ENCODE peak calls at places on chromosomes 5 and 9, in four cellular contexts. One of them, this sample, is unnamed.

GRCh38 chr9:134365791-134366222 is 39.6 kb downstream of the RXRA start:
- DNase-seq in IMR-90: no peak
- DNase-seq in GM12878: no peak
- DNase-seq in K562: no peak
- DNase-seq in this sample: no peak

GRCh38 chr5:115946655-115947054 is 15.6 kb upstream of the LVRN start:
- DNase-seq in IMR-90: peak
- DNase-seq in K562: no peak
- DNase-seq in GM12878: no peak
- DNase-seq in this sample: no peak

GRCh38 chr9:136955943-136956335 is 3.9 kb downstream of the LCN12 start:
- DNase-seq in K562: no peak
- DNase-seq in IMR-90: no peak
- DNase-seq in GM12878: no peak
- DNase-seq in this sample: no peak

GRCh38 chr9:93183663-93184438 is at the start of gene WNK2:
- DNase-seq in GM12878: no peak
- DNase-seq in IMR-90: no peak
- DNase-seq in K562: peak
- DNase-seq in this sample: no peak

GRCh38 chr9:72428329-72428728 is 63.3 kb upstream of the ZFAND5 start:
- DNase-seq in GM12878: no peak
- DNase-seq in IMR-90: peak
- DNase-seq in K562: no peak
- DNase-seq in this sample: peak

GRCh38 chr9:112087506-112087905 is 87.6 kb downstream of the SUSD1 start:
- DNase-seq in IMR-90: no peak
- DNase-seq in GM12878: no peak
- DNase-seq in K562: no peak
- DNase-seq in this sample: no peak

GRCh38 chr9:14173730-14174129 is 140.2 kb downstream of the NFIB start:
- DNase-seq in IMR-90: no peak
- DNase-seq in K562: no peak
- DNase-seq in GM12878: no peak
- DNase-seq in this sample: no peak

GRCh38 chr5:138817241-138817640 is 57.9 kb downstream of the LRRTM2 start:
- DNase-seq in GM12878: no peak
- DNase-seq in IMR-90: no peak
- DNase-seq in K562: no peak
- DNase-seq in this sample: no peak

GRCh38 chr5:1008451-1009358 is at the start of gene NKD2:
- DNase-seq in GM12878: no peak
- DNase-seq in IMR-90: no peak
- DNase-seq in K562: peak
- DNase-seq in this sample: peak

GRCh38 chr5:138655530-138656245 is 80.5 kb upstream of the HSPA9 start:
- DNase-seq in IMR-90: no peak
- DNase-seq in GM12878: no peak
- DNase-seq in K562: no peak
- DNase-seq in this sample: peak

GRCh38 chr5:14968796-14969195 is 97.2 kb upstream of the ANKH start:
- DNase-seq in IMR-90: no peak
- DNase-seq in GM12878: no peak
- DNase-seq in K562: no peak
- DNase-seq in this sample: no peak

GRCh38 chr5:175257847-175258194 is 186.2 kb downstream of the DRD1 start:
- DNase-seq in K562: no peak
- DNase-seq in GM12878: no peak
- DNase-seq in IMR-90: no peak
- DNase-seq in this sample: no peak

GRCh38 chr9:97527626-97528528 is 26.4 kb downstream of the TMOD1 start:
- DNase-seq in GM12878: peak
- DNase-seq in K562: no peak
- DNase-seq in IMR-90: no peak
- DNase-seq in this sample: no peak

GRCh38 chr5:142141463-142141862 is 32.9 kb downstream of the NDFIP1 start:
- DNase-seq in GM12878: no peak
- DNase-seq in IMR-90: no peak
- DNase-seq in K562: no peak
- DNase-seq in this sample: no peak

GRCh38 chr5:134509308-134510040 is 16.0 kb upstream of the JADE2 start:
- DNase-seq in GM12878: no peak
- DNase-seq in K562: no peak
- DNase-seq in IMR-90: peak
- DNase-seq in this sample: no peak

GRCh38 chr5:157671592-157672330 is 428 bp downstream of the C5orf52 start:
- DNase-seq in K562: no peak
- DNase-seq in IMR-90: no peak
- DNase-seq in GM12878: no peak
- DNase-seq in this sample: no peak

GRCh38 chr5:8057764-8058163 is 188.8 kb downstream of the MTRR start:
- DNase-seq in K562: peak
- DNase-seq in IMR-90: peak
- DNase-seq in GM12878: no peak
- DNase-seq in this sample: no peak

GRCh38 chr9:128568470-128569083 is 16.2 kb downstream of the SPTAN1 start:
- DNase-seq in IMR-90: peak
- DNase-seq in K562: no peak
- DNase-seq in GM12878: no peak
- DNase-seq in this sample: no peak

GRCh38 chr5:57738306-57738705 is 255.7 kb upstream of the ACTBL2 start:
- DNase-seq in K562: no peak
- DNase-seq in GM12878: no peak
- DNase-seq in IMR-90: no peak
- DNase-seq in this sample: no peak

GRCh38 chr9:31916591-31917223 is 467.7 kb upstream of the ACO1 start:
- DNase-seq in K562: no peak
- DNase-seq in IMR-90: no peak
- DNase-seq in GM12878: no peak
- DNase-seq in this sample: no peak

GRCh38 chr9:134174073-134174449 is 9.7 kb upstream of the RNU6ATAC start:
- DNase-seq in IMR-90: no peak
- DNase-seq in GM12878: no peak
- DNase-seq in K562: no peak
- DNase-seq in this sample: no peak

GRCh38 chr9:121686930-121687541 is 35.6 kb downstream of the DAB2IP start:
- DNase-seq in GM12878: peak
- DNase-seq in K562: peak
- DNase-seq in IMR-90: peak
- DNase-seq in this sample: peak

GRCh38 chr5:170319281-170319680 is 21.7 kb upstream of the LCP2 start:
- DNase-seq in IMR-90: no peak
- DNase-seq in K562: no peak
- DNase-seq in GM12878: no peak
- DNase-seq in this sample: no peak

GRCh38 chr9:121654497-121655140 is 3.2 kb downstream of the DAB2IP start:
- DNase-seq in GM12878: no peak
- DNase-seq in IMR-90: no peak
- DNase-seq in K562: no peak
- DNase-seq in this sample: no peak

GRCh38 chr5:43141211-43141610 is 20.5 kb downstream of the ZNF131 start:
- DNase-seq in IMR-90: peak
- DNase-seq in K562: no peak
- DNase-seq in GM12878: no peak
- DNase-seq in this sample: no peak

GRCh38 chr9:2726620-2727335 is 9.5 kb downstream of the KCNV2 start:
- DNase-seq in K562: no peak
- DNase-seq in GM12878: no peak
- DNase-seq in IMR-90: peak
- DNase-seq in this sample: no peak

GRCh38 chr5:160306711-160307110 is 5.7 kb downstream of the CCNJL start:
- DNase-seq in GM12878: no peak
- DNase-seq in IMR-90: no peak
- DNase-seq in K562: no peak
- DNase-seq in this sample: no peak

GRCh38 chr9:81759680-81760215 is 70.4 kb upstream of the TLE1 start:
- DNase-seq in GM12878: no peak
- DNase-seq in K562: no peak
- DNase-seq in IMR-90: peak
- DNase-seq in this sample: peak

GRCh38 chr5:173626501-173626812 is 10.0 kb upstream of the BOD1 start:
- DNase-seq in GM12878: no peak
- DNase-seq in IMR-90: no peak
- DNase-seq in K562: no peak
- DNase-seq in this sample: no peak

GRCh38 chr5:81907012-81907411 is 64.8 kb upstream of the ATG10 start:
- DNase-seq in GM12878: no peak
- DNase-seq in IMR-90: peak
- DNase-seq in K562: peak
- DNase-seq in this sample: no peak

GRCh38 chr9:134983094-134983493 is 65.4 kb upstream of the FCN1 start:
- DNase-seq in K562: peak
- DNase-seq in GM12878: peak
- DNase-seq in IMR-90: no peak
- DNase-seq in this sample: peak

GRCh38 chr5:52767766-52768480 is 19.8 kb upstream of the ITGA1 start:
- DNase-seq in IMR-90: no peak
- DNase-seq in K562: no peak
- DNase-seq in GM12878: no peak
- DNase-seq in this sample: no peak

GRCh38 chr5:120539471-120539870 is 75.4 kb downstream of the PRR16 start:
- DNase-seq in GM12878: no peak
- DNase-seq in IMR-90: no peak
- DNase-seq in K562: no peak
- DNase-seq in this sample: no peak

GRCh38 chr5:56099346-56099745 is 104.6 kb upstream of the IL6ST start:
- DNase-seq in GM12878: no peak
- DNase-seq in IMR-90: peak
- DNase-seq in K562: no peak
- DNase-seq in this sample: peak

GRCh38 chr9:40927260-40927631 is 201.2 kb downstream of the FOXD4L6 start:
- DNase-seq in GM12878: no peak
- DNase-seq in K562: no peak
- DNase-seq in IMR-90: no peak
- DNase-seq in this sample: no peak

GRCh38 chr5:61821561-61821960 is 484.4 kb upstream of the KIF2A start:
- DNase-seq in K562: no peak
- DNase-seq in IMR-90: no peak
- DNase-seq in GM12878: no peak
- DNase-seq in this sample: no peak

GRCh38 chr5:61816146-61816545 is 484.1 kb downstream of the ZSWIM6 start:
- DNase-seq in GM12878: no peak
- DNase-seq in IMR-90: no peak
- DNase-seq in K562: no peak
- DNase-seq in this sample: no peak

GRCh38 chr5:61815343-61815742 is 483.3 kb downstream of the ZSWIM6 start:
- DNase-seq in K562: no peak
- DNase-seq in IMR-90: no peak
- DNase-seq in GM12878: no peak
- DNase-seq in this sample: no peak

GRCh38 chr5:61816585-61817450 is 484.8 kb downstream of the ZSWIM6 start:
- DNase-seq in GM12878: no peak
- DNase-seq in K562: no peak
- DNase-seq in IMR-90: no peak
- DNase-seq in this sample: no peak

GRCh38 chr5:61817472-61818326 is 485.6 kb downstream of the ZSWIM6 start:
- DNase-seq in GM12878: no peak
- DNase-seq in K562: peak
- DNase-seq in IMR-90: peak
- DNase-seq in this sample: peak
- TF ChIP-seq FOS in GM12878: no peak
- TF ChIP-seq FOS in K562: no peak
- TF ChIP-seq FOS in IMR-90: no peak
- TF ChIP-seq FOS in this sample: peak

GRCh38 chr5:83450840-83451239 is 20.7 kb upstream of the VCAN start:
- DNase-seq in K562: no peak
- DNase-seq in GM12878: no peak
- DNase-seq in IMR-90: no peak
- DNase-seq in this sample: no peak
- TF ChIP-seq FOS in K562: no peak
- TF ChIP-seq FOS in GM12878: no peak
- TF ChIP-seq FOS in IMR-90: no peak
- TF ChIP-seq FOS in this sample: no peak

DNA sequence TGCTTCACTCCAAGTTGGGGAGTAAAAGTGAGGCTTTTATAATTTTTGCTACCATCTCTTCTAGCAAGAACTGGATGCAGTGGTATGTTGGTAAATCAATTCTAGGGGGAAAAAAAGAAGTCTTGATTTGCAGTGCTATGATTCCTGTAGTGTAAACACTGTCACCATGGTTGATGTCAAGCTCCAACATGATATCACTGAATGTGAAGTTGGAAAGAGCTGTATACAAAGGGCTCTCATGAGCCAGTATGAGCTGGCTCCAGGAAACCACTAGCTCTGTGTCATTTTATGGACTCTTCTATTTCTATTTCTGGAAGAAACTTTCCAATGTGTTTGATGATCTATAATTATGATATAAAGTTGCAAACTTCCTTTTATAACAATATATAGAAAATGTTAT is 439.3 kb downstream of the NTRK2 start:
- DNase-seq in GM12878: no peak
- DNase-seq in IMR-90: no peak
- DNase-seq in K562: no peak
- DNase-seq in this sample: no peak
- TF ChIP-seq FOS in GM12878: no peak
- TF ChIP-seq FOS in IMR-90: no peak
- TF ChIP-seq FOS in K562: no peak
- TF ChIP-seq FOS in this sample: no peak

GRCh38 chr9:115595951-115596742 is 478.2 kb upstream of the TNC start:
- DNase-seq in K562: no peak
- DNase-seq in GM12878: no peak
- DNase-seq in IMR-90: peak
- DNase-seq in this sample: no peak
- TF ChIP-seq FOS in K562: no peak
- TF ChIP-seq FOS in GM12878: no peak
- TF ChIP-seq FOS in IMR-90: no peak
- TF ChIP-seq FOS in this sample: no peak